ENCODE peak calls at places on chromosomes 13 and 19, in five cellular contexts. B, J, K, Y and D are unnamed samples.
A peak's percentile ranks its signal among the peaks of the same experiment; 100 is the strongest.

GRCh38 chr13:25699056-25699455 is 327.3 kb downstream of the ATP8A2 start:
- DNase-seq in K (no peak), Y (no peak), B (peak; percentile 3), J (no peak), D (no peak)

GRCh38 chr19:10699650-10700335 is 1.4 kb upstream of the QTRT1 start:
- DNase-seq in Y (no peak), B (peak; percentile 82), J (peak; percentile 48), K (peak; percentile 55), D (peak; percentile 60)

GRCh38 chr13:28705734-28706133 is 13.0 kb downstream of the SLC46A3 start:
- DNase-seq in B (no peak), Y (no peak), K (no peak), J (no peak), D (no peak)

GRCh38 chr19:12867120-12868099 is 13.8 kb downstream of the DNASE2 start:
- DNase-seq in K (peak; percentile 84), J (no peak), Y (peak; percentile 79), B (peak; percentile 92), D (no peak)

GRCh38 chr13:45847554-45848224 is 3.9 kb downstream of the SIAH3 start:
- DNase-seq in J (no peak), B (peak; percentile 8), Y (no peak), K (no peak), D (no peak)

GRCh38 chr19:49084206-49085019 is 838 bp upstream of the SNRNP70 start:
- DNase-seq in B (peak; percentile 61), K (no peak), J (no peak), Y (no peak), D (no peak)

GRCh38 chr13:81916471-81916870 is 1575.5 kb upstream of the SPRY2 start:
- DNase-seq in Y (no peak), B (no peak), K (no peak), J (no peak), D (no peak)

GRCh38 chr19:49758292-49758691 is 4.8 kb downstream of the TSKS start:
- DNase-seq in K (no peak), Y (no peak), J (no peak), B (peak; percentile 45), D (no peak)

GRCh38 chr13:42108217-42108616 is 59.8 kb downstream of the DGKH start:
- DNase-seq in J (no peak), K (no peak), B (no peak), Y (no peak), D (no peak)

GRCh38 chr19:9913237-9914000 is 22.9 kb downstream of the OLFM2 start:
- DNase-seq in B (peak; percentile 34), K (peak; percentile 90), Y (no peak), J (no peak), D (no peak)

GRCh38 chr19:55437410-55437809 is 5.7 kb downstream of the SHISA7 start:
- DNase-seq in K (no peak), B (peak; percentile 83), Y (no peak), J (peak; percentile 40), D (peak; percentile 90)

GRCh38 chr19:13339869-13340268 is 166.4 kb downstream of the CACNA1A start:
- DNase-seq in Y (no peak), K (no peak), B (no peak), J (no peak), D (no peak)

GRCh38 chr13:91398413-91399188 is at the start of gene GPC5:
- DNase-seq in K (peak; percentile 95), Y (peak; percentile 33), B (peak; percentile 94), J (peak; percentile 10), D (no peak)

GRCh38 chr13:97256343-97256783 is 34.2 kb downstream of the MBNL2 start:
- DNase-seq in Y (no peak), J (peak; percentile 98), B (peak; percentile 75), K (no peak), D (no peak)

GRCh38 chr19:27774337-27774736 is 1438.6 kb downstream of the UQCRFS1 start:
- DNase-seq in B (peak; percentile 19), K (no peak), Y (no peak), J (no peak), D (no peak)

GRCh38 chr19:47157455-47158321 is 27.1 kb downstream of the SAE1 start:
- DNase-seq in K (no peak), Y (peak; percentile 66), J (no peak), B (no peak), D (no peak)

GRCh38 chr19:33458171-33458633 is 63.4 kb downstream of the PEPD start:
- DNase-seq in B (no peak), Y (no peak), J (no peak), K (no peak), D (no peak)

GRCh38 chr13:103218253-103218652 is 152.0 kb upstream of the SLC10A2 start:
- DNase-seq in J (no peak), B (no peak), Y (no peak), K (no peak), D (no peak)

GRCh38 chr13:113930711-113931637 is 42.9 kb downstream of the C13orf46 start:
- DNase-seq in Y (no peak), K (no peak), B (no peak), J (no peak), D (no peak)

GRCh38 chr13:69948016-69948415 is 159.6 kb upstream of the ATXN8OS start:
- DNase-seq in K (no peak), B (no peak), J (no peak), Y (no peak), D (no peak)

GRCh38 chr13:79724348-79725103 is 243.6 kb downstream of the NDFIP2 start:
- DNase-seq in Y (no peak), B (no peak), J (no peak), K (no peak), D (no peak)
- TF ChIP-seq JUND in Y (no peak), B (no peak), J (no peak), K (no peak), D (no peak)

DNA sequence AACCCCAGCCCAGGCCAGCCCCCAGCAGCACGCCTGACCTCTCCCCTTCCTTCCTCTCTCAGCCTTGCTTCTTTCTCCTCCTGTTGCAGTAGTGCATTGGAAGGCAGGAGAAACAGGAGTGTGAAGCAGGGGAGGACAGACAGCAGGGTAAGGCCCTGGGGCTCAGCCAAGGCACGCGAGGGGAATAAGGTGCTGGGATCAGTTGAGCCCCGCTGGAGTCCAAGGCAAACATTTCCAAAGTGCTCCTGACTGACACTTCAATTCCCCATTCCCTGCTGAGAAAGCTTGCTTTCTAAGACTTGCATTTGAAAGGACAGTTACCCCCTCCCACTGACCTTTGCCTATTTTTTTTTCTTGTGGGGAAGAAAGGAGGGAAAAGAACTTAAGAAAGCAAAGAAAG is 73.1 kb upstream of the OLFM4 start:
- DNase-seq in Y (peak; percentile 46), J (no peak), B (no peak), K (no peak), D (no peak)
- TF ChIP-seq JUND in Y (no peak), J (no peak), B (no peak), K (no peak), D (no peak)

DNA sequence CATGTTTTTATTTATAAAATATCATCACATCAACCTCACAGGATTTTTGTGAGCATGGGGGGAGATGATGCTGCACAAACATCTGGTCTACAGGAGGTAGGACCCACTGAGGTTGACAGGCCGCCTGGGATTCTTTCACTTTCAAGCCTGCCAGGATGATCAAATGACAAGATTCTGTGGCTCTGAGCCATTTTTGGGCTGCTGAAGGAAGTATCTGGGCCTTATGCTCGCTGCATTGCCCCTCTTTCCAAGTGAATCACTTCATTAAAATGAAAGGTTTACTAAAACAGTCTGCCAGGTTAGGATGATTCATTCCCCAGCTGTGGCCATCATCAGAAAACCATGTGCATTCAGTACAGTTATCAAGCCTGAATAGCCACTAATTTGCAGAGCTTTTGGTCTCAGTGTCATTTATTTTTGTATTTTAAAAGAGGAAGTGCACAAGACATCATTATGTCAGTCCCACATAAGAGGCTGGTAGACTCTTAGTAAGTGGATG is 34.4 kb downstream of the STARD13 start:
- DNase-seq in J (peak; percentile 31), B (no peak), Y (no peak), K (peak; percentile 54), D (no peak)
- TF ChIP-seq JUND in J (peak; percentile 58), B (no peak), Y (no peak), K (peak; percentile 98), D (no peak)

DNA sequence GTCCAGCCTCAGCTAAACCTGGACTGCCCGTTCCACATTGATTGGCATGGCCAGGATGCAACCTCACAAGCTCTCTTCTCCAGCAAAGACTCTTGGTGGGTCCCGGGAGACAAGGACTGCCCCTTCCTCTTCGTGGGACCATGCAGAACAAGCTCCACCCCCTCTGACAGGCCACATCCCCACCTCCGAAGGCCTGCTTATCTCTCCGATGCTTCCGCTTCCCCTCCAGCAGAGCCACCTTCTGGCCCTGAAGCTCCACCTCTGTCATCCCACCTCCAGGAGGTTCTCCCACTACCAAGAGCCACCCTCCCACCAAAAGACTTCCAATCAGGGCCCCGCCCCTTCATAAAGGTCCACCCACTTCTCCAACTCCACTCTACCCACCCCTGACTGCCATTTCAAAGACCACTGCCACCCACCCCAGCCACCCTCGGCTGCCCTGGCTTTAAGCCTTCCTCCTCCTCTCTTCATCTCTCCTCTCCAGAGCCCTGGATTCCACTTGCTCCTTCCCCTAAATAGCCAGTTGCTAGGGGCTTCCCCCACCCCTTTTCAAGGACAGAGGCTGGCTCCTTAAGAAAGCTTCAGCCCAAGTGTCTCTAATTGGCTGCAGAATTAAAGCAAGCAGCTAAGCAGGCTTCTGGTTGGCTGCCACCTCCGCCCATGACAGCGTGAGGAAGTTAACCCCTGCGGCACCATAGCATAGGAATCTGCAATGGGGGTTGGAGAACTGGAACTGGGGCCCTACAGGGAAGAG is 9.9 kb downstream of the LRFN1 start:
- DNase-seq in B (peak; percentile 95), Y (no peak), K (no peak), J (no peak), D (no peak)
- TF ChIP-seq JUND in B (peak; percentile 10), Y (no peak), K (no peak), J (no peak), D (no peak)

GRCh38 chr13:74093691-74094090 is 40.5 kb downstream of the KLF12 start:
- DNase-seq in Y (no peak), J (no peak), K (no peak), B (no peak), D (no peak)
- TF ChIP-seq JUND in Y (no peak), J (no peak), K (no peak), B (no peak), D (no peak)

DNA sequence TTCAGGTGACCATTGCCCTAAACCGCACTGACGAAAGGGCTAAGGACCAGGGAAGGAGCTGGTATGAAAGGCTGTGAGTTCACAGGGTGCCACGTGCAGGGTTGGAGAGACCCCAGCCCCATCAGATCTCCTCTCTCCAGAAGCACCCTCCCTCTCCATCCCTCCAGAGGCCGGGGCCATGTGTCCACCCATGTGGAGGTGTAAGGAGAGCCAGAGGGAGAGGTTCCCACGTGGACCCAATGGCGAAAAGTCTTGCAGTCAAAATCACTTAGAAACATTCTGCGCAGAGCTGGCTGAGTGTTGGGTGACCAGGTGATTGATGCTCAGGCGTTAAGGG is 168.3 kb downstream of the COL4A1 start:
- DNase-seq in Y (no peak), B (no peak), K (peak; percentile 60), J (no peak), D (no peak)
- TF ChIP-seq JUND in Y (no peak), B (no peak), K (no peak), J (no peak), D (no peak)

DNA sequence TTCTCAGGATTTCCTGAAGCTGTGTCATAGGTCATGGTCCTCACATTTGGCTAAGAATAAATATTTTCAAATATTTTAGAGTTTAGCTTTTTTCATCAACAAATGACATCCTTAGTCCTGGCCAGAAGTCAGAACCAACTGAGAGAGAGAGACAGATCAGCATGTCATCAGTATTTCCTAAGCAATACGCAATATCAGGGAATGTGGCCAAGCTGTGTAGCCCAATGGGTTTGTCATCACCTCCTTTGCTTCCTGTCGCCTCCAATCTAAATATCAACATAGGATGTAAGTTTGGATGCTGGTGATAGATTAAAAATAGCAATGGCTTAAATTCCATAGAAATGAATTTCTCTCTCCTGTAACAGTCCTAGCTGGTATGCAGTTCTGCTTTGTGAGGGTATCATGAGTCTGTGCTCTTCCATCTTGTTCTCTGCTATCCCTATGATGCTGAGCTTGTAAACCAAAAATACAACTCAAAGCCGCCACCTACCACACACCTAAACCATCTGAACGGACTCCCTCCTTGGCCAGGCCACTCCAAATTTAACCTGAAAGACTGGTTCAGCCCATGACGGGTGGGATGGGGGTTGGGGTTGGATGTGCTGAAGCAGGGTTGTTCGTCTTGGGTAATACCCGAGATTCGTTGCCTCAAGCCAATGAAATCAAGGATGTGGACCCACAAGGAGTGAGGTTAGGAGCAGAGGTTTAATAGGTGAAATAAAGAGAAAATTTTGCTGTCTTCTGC is 10.0 kb upstream of the IGSF23 start:
- DNase-seq in B (no peak), K (no peak), Y (no peak), J (no peak), D (peak; percentile 71)
- TF ChIP-seq JUND in B (no peak), K (peak; percentile 68), Y (no peak), J (no peak), D (no peak)